ENCODE peak calls at places on chromosome 11, in seven cellular contexts. H is bronchial epithelial cell, C is posterior vena cava, M is mucosa of gallbladder, A is ELF-1, V is left lung, D is GM12892. R is an unnamed sample.

GRCh38 chr11:127268956-127269355 is 268.4 kb upstream of the KIRREL3 start:
- DNase-seq in H (no peak), C (no peak), M (no peak), A (no peak), V (no peak), D (no peak), R (no peak)

GRCh38 chr11:124717786-124718634 is 21.7 kb upstream of the NRGN start:
- DNase-seq in H (peak; percentile 10), C (peak; percentile 79), M (no peak), A (peak; percentile 75), V (peak; percentile 38), D (no peak), R (peak; percentile 48)

GRCh38 chr11:128532571-128533091 is 54.7 kb downstream of the ETS1 start:
- DNase-seq in H (no peak), C (no peak), M (no peak), A (peak; percentile 92), V (no peak), D (no peak), R (peak; percentile 66)

GRCh38 chr11:131598305-131598704 is 227.9 kb downstream of the NTM start:
- DNase-seq in H (no peak), C (no peak), M (no peak), A (no peak), V (no peak), D (no peak), R (no peak)

GRCh38 chr11:57364851-57365660 is 15.9 kb downstream of the PRG3 start:
- DNase-seq in H (no peak), C (peak; percentile 62), M (no peak), A (peak; percentile 83), V (no peak), D (no peak), R (peak; percentile 70)

GRCh38 chr11:12045914-12046635 is 37.6 kb upstream of the DKK3 start:
- DNase-seq in H (peak; percentile 28), C (no peak), M (no peak), A (no peak), V (no peak), D (no peak), R (no peak)

GRCh38 chr11:70204466-70204799 is 1.3 kb downstream of the FADD start:
- DNase-seq in H (no peak), C (no peak), M (no peak), A (no peak), V (no peak), D (no peak), R (no peak)

GRCh38 chr11:64489831-64490441 is 101.1 kb upstream of the SLC22A12 start:
- DNase-seq in H (peak; percentile 5), C (peak; percentile 88), M (peak; percentile 35), A (peak; percentile 69), V (peak; percentile 44), D (no peak), R (peak; percentile 78)

GRCh38 chr11:490930-491260 is 16.1 kb downstream of the RNH1 start:
- DNase-seq in H (no peak), C (no peak), M (no peak), A (no peak), V (no peak), D (no peak), R (peak; percentile 18)

GRCh38 chr11:4665424-4665823 is 21.6 kb downstream of the OR51E1 start:
- DNase-seq in H (peak; percentile 5), C (no peak), M (no peak), A (no peak), V (no peak), D (no peak), R (no peak)

R was measured in H9.